ENCODE peak calls at places on chromosome 22, in six cellular contexts. G is A549, A is upper lobe of right lung, N is fibroblast of lung, E is AG10803, X is bronchial epithelial cell. K is an unnamed sample.

GRCh38 chr22:30637701-30638114 is 2.1 kb downstream of the SLC35E4 start:
- DNase-seq in G (no peak), A (no peak), N (no peak), E (no peak), X (no peak), K (no peak)

GRCh38 chr22:47333625-47334024 is 571.2 kb downstream of the TBC1D22A start:
- DNase-seq in G (no peak), A (no peak), N (peak), E (peak), X (peak), K (no peak)

GRCh38 chr22:29503811-29504372 is 23.9 kb downstream of the NEFH start:
- DNase-seq in G (no peak), A (no peak), N (peak), E (peak), X (no peak), K (peak)

GRCh38 chr22:28155808-28156207 is 236.8 kb upstream of the PITPNB start:
- DNase-seq in G (no peak), A (no peak), N (peak), E (peak), X (no peak), K (no peak)

GRCh38 chr22:30202531-30203006 is 44.0 kb downstream of the LIF start:
- DNase-seq in G (no peak), A (peak), N (peak), E (peak), X (peak), K (no peak)

GRCh38 chr22:29787371-29787980 is 20.3 kb downstream of the UQCR10 start:
- DNase-seq in G (no peak), A (no peak), N (no peak), E (no peak), X (peak), K (no peak)

GRCh38 chr22:21762712-21763581 is 27.4 kb upstream of the YPEL1 start:
- DNase-seq in G (no peak), A (peak), N (no peak), E (no peak), X (no peak), K (no peak)

GRCh38 chr22:22111267-22111751 is 128.7 kb upstream of the TOP3B start:
- DNase-seq in G (peak), A (no peak), N (peak), E (peak), X (peak), K (no peak)

GRCh38 chr22:23353696-23354095 is 173.4 kb downstream of the BCR start:
- DNase-seq in G (no peak), A (no peak), N (no peak), E (no peak), X (no peak), K (no peak)

GRCh38 chr22:26735019-26735409 is 77.6 kb downstream of the MIAT start:
- DNase-seq in G (no peak), A (no peak), N (no peak), E (no peak), X (no peak), K (no peak)

GRCh38 chr22:48268293-48268692 is 1505.8 kb downstream of the TBC1D22A start:
- DNase-seq in G (no peak), A (no peak), N (no peak), E (no peak), X (no peak), K (no peak)

GRCh38 chr22:27317961-27318360 is 483.6 kb downstream of the MN1 start:
- DNase-seq in G (no peak), A (no peak), N (no peak), E (peak), X (no peak), K (no peak)

GRCh38 chr22:22210375-22210774 is 34.2 kb upstream of the VPREB1 start:
- DNase-seq in G (no peak), A (no peak), N (peak), E (peak), X (peak), K (no peak)

GRCh38 chr22:24185501-24186351 is 4.4 kb downstream of the SUSD2 start:
- DNase-seq in G (no peak), A (peak), N (no peak), E (no peak), X (no peak), K (no peak)

GRCh38 chr22:31343235-31344191 is 2.6 kb downstream of the PATZ1 start:
- DNase-seq in G (no peak), A (peak), N (peak), E (peak), X (peak), K (peak)

GRCh38 chr22:44597616-44598015 is 99.6 kb upstream of the RTL6 start:
- DNase-seq in G (no peak), A (no peak), N (no peak), E (peak), X (no peak), K (no peak)

GRCh38 chr22:29152381-29153138 is 53.1 kb upstream of the EMID1 start:
- DNase-seq in G (no peak), A (peak), N (no peak), E (no peak), X (no peak), K (no peak)

GRCh38 chr22:33850227-33850626 is 70.0 kb downstream of the LARGE1 start:
- DNase-seq in G (no peak), A (no peak), N (no peak), E (no peak), X (no peak), K (no peak)

GRCh38 chr22:30405731-30406130 is 8.9 kb downstream of the SEC14L2 start:
- DNase-seq in G (no peak), A (no peak), N (no peak), E (no peak), X (no peak), K (no peak)

GRCh38 chr22:26845016-26845728 is 187.8 kb downstream of the MIAT start:
- DNase-seq in G (no peak), A (no peak), N (no peak), E (no peak), X (no peak), K (no peak)

GRCh38 chr22:17890892-17891291 is 116.6 kb upstream of the BID start:
- DNase-seq in G (no peak), A (no peak), N (no peak), E (no peak), X (no peak), K (no peak)

GRCh38 chr22:28547132-28547842 is 132.4 kb downstream of the TTC28 start:
- DNase-seq in G (peak), A (no peak), N (peak), E (peak), X (peak), K (no peak)

GRCh38 chr22:33726294-33726711 is 194.0 kb downstream of the LARGE1 start:
- DNase-seq in G (no peak), A (no peak), N (peak), E (peak), X (peak), K (no peak)

GRCh38 chr22:48101704-48102103 is 1339.3 kb downstream of the TBC1D22A start:
- DNase-seq in G (no peak), A (no peak), N (no peak), E (no peak), X (no peak), K (no peak)

GRCh38 chr22:43126506-43127165 is 16.1 kb downstream of the BIK start:
- DNase-seq in G (peak), A (no peak), N (peak), E (peak), X (peak), K (no peak)

GRCh38 chr22:44220727-44221680 is 40.3 kb downstream of the PARVG start:
- DNase-seq in G (no peak), A (no peak), N (no peak), E (no peak), X (no peak), K (no peak)

GRCh38 chr22:47129902-47130301 is 367.5 kb downstream of the TBC1D22A start:
- DNase-seq in G (no peak), A (peak), N (no peak), E (no peak), X (peak), K (peak)

GRCh38 chr22:17097062-17097461 is 12.3 kb downstream of the IL17RA start:
- DNase-seq in G (no peak), A (peak), N (no peak), E (no peak), X (no peak), K (peak)

GRCh38 chr22:19086944-19087343 is 35.3 kb downstream of the DGCR2 start:
- DNase-seq in G (no peak), A (no peak), N (peak), E (peak), X (no peak), K (no peak)

GRCh38 chr22:44664149-44664548 is 37.9 kb upstream of the PRR5 start:
- DNase-seq in G (no peak), A (no peak), N (peak), E (peak), X (no peak), K (peak)

GRCh38 chr22:43150731-43151206 is 590 bp upstream of the TSPO start:
- DNase-seq in G (no peak), A (no peak), N (no peak), E (no peak), X (no peak), K (no peak)

GRCh38 chr22:22159384-22159783 is 85.2 kb upstream of the VPREB1 start:
- DNase-seq in G (no peak), A (no peak), N (no peak), E (no peak), X (no peak), K (no peak)

GRCh38 chr22:48757581-48757980 is 1070.1 kb downstream of the BRD1 start:
- DNase-seq in G (no peak), A (peak), N (no peak), E (no peak), X (no peak), K (no peak)

GRCh38 chr22:27971926-27972325 is 52.9 kb upstream of the PITPNB start:
- DNase-seq in G (no peak), A (no peak), N (no peak), E (no peak), X (no peak), K (no peak)

GRCh38 chr22:25880524-25880923 is 138.5 kb downstream of the MYO18B start:
- DNase-seq in G (no peak), A (no peak), N (no peak), E (no peak), X (no peak), K (no peak)

GRCh38 chr22:44765571-44766285 is 13.4 kb downstream of the ARHGAP8 start:
- DNase-seq in G (no peak), A (no peak), N (no peak), E (no peak), X (no peak), K (no peak)

GRCh38 chr22:27844256-27844655 is 42.7 kb upstream of the MN1 start:
- DNase-seq in G (no peak), A (no peak), N (no peak), E (no peak), X (no peak), K (no peak)

GRCh38 chr22:37223965-37224551 is 11.8 kb upstream of the SSTR3 start:
- DNase-seq in G (no peak), A (no peak), N (no peak), E (no peak), X (no peak), K (no peak)
- H3K4me3 ChIP-seq in G (no peak), A (no peak), N (no peak), E (no peak), X (no peak), K (no peak)

GRCh38 chr22:50010676-50011446 is 1.7 kb downstream of the IL17REL start:
- DNase-seq in G (no peak), A (peak), N (no peak), E (no peak), X (no peak), K (no peak)
- H3K4me3 ChIP-seq in G (no peak), A (no peak), N (no peak), E (no peak), X (no peak), K (no peak)

DNA sequence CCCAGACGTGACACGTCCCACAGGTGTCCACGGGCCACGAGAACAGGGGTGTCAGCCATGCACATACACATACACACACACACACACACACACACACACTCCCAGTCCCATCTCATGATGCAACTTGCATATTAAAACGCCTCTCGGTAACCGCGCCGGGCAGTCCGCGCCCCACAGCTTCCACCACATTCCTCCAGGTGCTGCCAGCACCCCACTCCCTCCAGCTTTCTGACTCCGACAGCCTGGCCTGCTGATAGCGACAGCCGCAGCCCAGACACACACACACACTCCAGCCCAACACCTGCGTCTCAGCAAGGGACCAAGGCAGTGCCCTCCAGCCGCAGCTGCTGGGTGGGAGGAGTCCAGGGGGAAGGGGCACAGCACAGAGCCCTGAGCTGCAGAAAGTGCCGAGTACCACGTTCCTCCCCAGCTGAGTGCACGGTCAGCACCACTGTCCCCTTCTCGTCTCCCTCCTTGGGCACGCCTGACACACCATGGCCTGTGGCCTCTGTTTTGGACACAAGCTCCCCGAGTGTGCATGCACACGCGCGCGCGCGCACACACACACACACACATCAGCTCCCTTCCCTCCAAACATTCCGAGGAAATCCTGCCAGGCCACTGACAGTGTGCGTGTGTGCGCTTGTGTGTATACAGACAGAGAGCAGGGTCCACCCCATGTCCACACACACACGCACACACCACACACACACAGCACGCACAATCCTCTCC is 1.3 kb downstream of the ELFN2 start:
- DNase-seq in G (no peak), A (no peak), N (peak), E (peak), X (no peak), K (no peak)
- H3K4me3 ChIP-seq in G (peak), A (no peak), N (no peak), E (peak), X (peak), K (no peak)

GRCh38 chr22:32476286-32476685 is 1.7 kb downstream of the FBXO7 start:
- DNase-seq in G (no peak), A (no peak), N (no peak), E (no peak), X (no peak), K (no peak)
- H3K4me3 ChIP-seq in G (peak), A (peak), N (peak), E (peak), X (peak), K (peak)

GRCh38 chr22:41237707-41238569 is 2.8 kb downstream of the CHADL start:
- DNase-seq in G (no peak), A (peak), N (peak), E (peak), X (peak), K (peak)

GRCh38 chr22:41234815-41235687 is 5.7 kb downstream of the CHADL start:
- DNase-seq in G (no peak), A (no peak), N (no peak), E (no peak), X (no peak), K (no peak)

GRCh38 chr22:41239443-41240128 is 1.1 kb downstream of the CHADL start:
- DNase-seq in G (no peak), A (no peak), N (no peak), E (no peak), X (no peak), K (no peak)

GRCh38 chr22:41238570-41239442 is 1.9 kb downstream of the CHADL start:
- DNase-seq in G (no peak), A (no peak), N (no peak), E (no peak), X (no peak), K (no peak)

GRCh38 chr22:41237036-41237706 is 3.6 kb downstream of the CHADL start:
- DNase-seq in G (no peak), A (no peak), N (no peak), E (no peak), X (no peak), K (no peak)
- H3K4me3 ChIP-seq in G (no peak), A (peak), N (no peak), E (peak), X (peak), K (peak)

GRCh38 chr22:45884201-45885067 is 92.5 kb downstream of the WNT7B start:
- DNase-seq in G (no peak), A (peak), N (no peak), E (no peak), X (no peak), K (no peak)

GRCh38 chr22:45885941-45886395 is 91.0 kb downstream of the WNT7B start:
- DNase-seq in G (no peak), A (peak), N (no peak), E (no peak), X (no peak), K (no peak)

GRCh38 chr22:45885171-45885840 is 91.7 kb downstream of the WNT7B start:
- DNase-seq in G (no peak), A (peak), N (no peak), E (no peak), X (no peak), K (no peak)

GRCh38 chr22:45882881-45883810 is 93.8 kb downstream of the WNT7B start:
- DNase-seq in G (no peak), A (peak), N (no peak), E (no peak), X (no peak), K (no peak)

GRCh38 chr22:45883811-45884170 is 93.2 kb downstream of the WNT7B start:
- DNase-seq in G (no peak), A (peak), N (no peak), E (no peak), X (no peak), K (no peak)
- H3K4me3 ChIP-seq in G (no peak), A (no peak), N (no peak), E (no peak), X (no peak), K (no peak)

GRCh38 chr22:20267441-20268288 is 453 bp downstream of the RTN4R start:
- DNase-seq in G (peak), A (peak), N (no peak), E (no peak), X (no peak), K (no peak)
- H3K4me3 ChIP-seq in G (peak), A (peak), N (no peak), E (no peak), X (peak), K (peak)

DNA sequence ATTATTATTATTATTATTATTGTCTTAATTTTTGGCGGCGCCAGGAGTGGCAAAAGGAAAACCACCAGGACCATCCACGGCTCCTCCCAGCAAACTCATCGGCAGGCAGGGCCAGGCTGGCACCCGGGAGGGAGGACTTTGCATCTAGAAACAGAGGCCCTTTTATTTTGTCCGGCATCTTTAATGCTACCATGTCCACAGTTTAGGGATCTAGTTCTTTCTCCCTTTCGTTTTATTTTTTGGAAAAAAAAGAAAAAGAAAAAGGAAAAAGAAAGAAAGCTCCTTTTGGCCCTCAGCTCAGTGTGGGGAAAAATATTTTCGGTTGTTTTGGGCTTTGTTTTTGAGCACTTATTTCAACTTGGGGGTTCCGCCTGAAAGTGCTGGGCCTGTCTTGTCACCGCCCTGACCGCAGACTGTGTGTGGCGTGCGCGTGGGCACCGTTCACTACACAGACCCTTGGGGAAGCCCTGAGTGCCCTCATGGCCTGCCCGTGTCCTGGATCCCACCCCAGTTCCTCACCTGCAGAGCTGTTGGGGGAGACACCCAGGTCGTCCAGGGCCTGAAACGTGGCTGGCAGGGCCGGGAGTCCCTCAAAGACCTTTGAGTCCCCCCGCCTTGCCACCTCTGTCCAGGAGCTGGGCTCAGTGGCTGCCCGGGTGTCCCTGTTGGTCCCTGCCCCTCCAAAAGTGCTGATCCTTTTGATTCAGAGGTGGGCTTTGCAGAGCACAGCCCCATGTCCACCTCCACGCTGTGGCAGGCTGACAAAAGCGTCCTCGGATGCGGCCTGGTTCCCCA is 69.1 kb upstream of the PPARA start:
- DNase-seq in G (no peak), A (peak), N (no peak), E (no peak), X (no peak), K (no peak)
- H3K4me3 ChIP-seq in G (peak), A (peak), N (peak), E (peak), X (no peak), K (no peak)

GRCh38 chr22:38455063-38455529 is at the start of gene KCNJ4:
- DNase-seq in G (no peak), A (no peak), N (no peak), E (no peak), X (no peak), K (no peak)

GRCh38 chr22:38456841-38457699 is 2.1 kb upstream of the KCNJ4 start:
- DNase-seq in G (no peak), A (no peak), N (no peak), E (no peak), X (no peak), K (no peak)

GRCh38 chr22:38455530-38456271 is 702 bp upstream of the KCNJ4 start:
- DNase-seq in G (no peak), A (no peak), N (peak), E (no peak), X (no peak), K (no peak)

GRCh38 chr22:38454361-38455062 is 487 bp downstream of the KCNJ4 start:
- DNase-seq in G (no peak), A (no peak), N (no peak), E (no peak), X (no peak), K (no peak)

GRCh38 chr22:38456272-38456837 is 1.4 kb upstream of the KCNJ4 start:
- DNase-seq in G (no peak), A (no peak), N (no peak), E (no peak), X (no peak), K (no peak)
- H3K4me3 ChIP-seq in G (peak), A (no peak), N (no peak), E (no peak), X (no peak), K (no peak)

K was measured in HL-60.